ENCODE peak calls at places on chromosomes 3 and 15, in seven cellular contexts. One of them, this sample, is unnamed.

GRCh38 chr15:45185903-45186770 is 1.6 kb downstream of the SHF start:
- DNase-seq in myocyte: peak; percentile 68
- DNase-seq in upper lobe of right lung: no peak
- DNase-seq in foreskin keratinocyte: no peak
- DNase-seq in nephron progenitor cell: no peak
- DNase-seq in A172: no peak
- DNase-seq in SK-N-DZ: no peak
- DNase-seq in this sample: no peak

GRCh38 chr3:52779411-52780297 is 2.3 kb downstream of the ITIH1 start:
- DNase-seq in myocyte: no peak
- DNase-seq in upper lobe of right lung: peak; percentile 45
- DNase-seq in SK-N-DZ: no peak
- DNase-seq in foreskin keratinocyte: no peak
- DNase-seq in nephron progenitor cell: no peak
- DNase-seq in A172: no peak
- DNase-seq in this sample: no peak

GRCh38 chr3:31531465-31531991 is 1.2 kb upstream of the STT3B start:
- DNase-seq in A172: no peak
- DNase-seq in foreskin keratinocyte: no peak
- DNase-seq in nephron progenitor cell: no peak
- DNase-seq in upper lobe of right lung: no peak
- DNase-seq in myocyte: no peak
- DNase-seq in SK-N-DZ: no peak
- DNase-seq in this sample: no peak

GRCh38 chr3:138118863-138119766 is 3.7 kb upstream of the DZIP1L start:
- DNase-seq in A172: peak; percentile 78
- DNase-seq in foreskin keratinocyte: peak; percentile 40
- DNase-seq in myocyte: peak; percentile 81
- DNase-seq in SK-N-DZ: peak; percentile 82
- DNase-seq in nephron progenitor cell: peak; percentile 82
- DNase-seq in upper lobe of right lung: peak; percentile 77
- DNase-seq in this sample: peak; percentile 67

GRCh38 chr15:82159922-82160321 is 102.6 kb downstream of the EFL1 start:
- DNase-seq in upper lobe of right lung: no peak
- DNase-seq in nephron progenitor cell: no peak
- DNase-seq in foreskin keratinocyte: peak; percentile 99
- DNase-seq in A172: peak; percentile 95
- DNase-seq in SK-N-DZ: no peak
- DNase-seq in myocyte: peak; percentile 75
- DNase-seq in this sample: peak; percentile 96

GRCh38 chr3:36713904-36714303 is 50.4 kb downstream of the DCLK3 start:
- DNase-seq in A172: no peak
- DNase-seq in foreskin keratinocyte: no peak
- DNase-seq in upper lobe of right lung: no peak
- DNase-seq in myocyte: no peak
- DNase-seq in nephron progenitor cell: no peak
- DNase-seq in SK-N-DZ: no peak
- DNase-seq in this sample: no peak

GRCh38 chr3:132210476-132211346 is 106.5 kb upstream of the ACP3 start:
- DNase-seq in myocyte: no peak
- DNase-seq in A172: peak; percentile 26
- DNase-seq in upper lobe of right lung: no peak
- DNase-seq in nephron progenitor cell: peak; percentile 38
- DNase-seq in SK-N-DZ: no peak
- DNase-seq in foreskin keratinocyte: no peak
- DNase-seq in this sample: peak; percentile 9

GRCh38 chr3:7793786-7794185 is 707.8 kb upstream of the LMCD1 start:
- DNase-seq in A172: no peak
- DNase-seq in SK-N-DZ: no peak
- DNase-seq in nephron progenitor cell: no peak
- DNase-seq in foreskin keratinocyte: no peak
- DNase-seq in myocyte: no peak
- DNase-seq in upper lobe of right lung: no peak
- DNase-seq in this sample: no peak

GRCh38 chr3:169634618-169635236 is 28.8 kb downstream of the MECOM start:
- DNase-seq in foreskin keratinocyte: no peak
- DNase-seq in nephron progenitor cell: no peak
- DNase-seq in A172: peak; percentile 9
- DNase-seq in myocyte: no peak
- DNase-seq in SK-N-DZ: no peak
- DNase-seq in upper lobe of right lung: peak; percentile 74
- DNase-seq in this sample: no peak

GRCh38 chr3:195820186-195820585 is 8.5 kb upstream of the MUC4 start:
- DNase-seq in upper lobe of right lung: no peak
- DNase-seq in SK-N-DZ: no peak
- DNase-seq in myocyte: no peak
- DNase-seq in A172: no peak
- DNase-seq in foreskin keratinocyte: no peak
- DNase-seq in nephron progenitor cell: no peak
- DNase-seq in this sample: no peak

GRCh38 chr3:69425249-69425648 is 39.4 kb upstream of the FRMD4B start:
- DNase-seq in upper lobe of right lung: no peak
- DNase-seq in A172: peak; percentile 29
- DNase-seq in foreskin keratinocyte: no peak
- DNase-seq in SK-N-DZ: no peak
- DNase-seq in nephron progenitor cell: peak; percentile 34
- DNase-seq in myocyte: peak; percentile 52
- DNase-seq in this sample: peak; percentile 36

GRCh38 chr3:123657578-123657977 is 72.7 kb upstream of the HACD2 start:
- DNase-seq in SK-N-DZ: no peak
- DNase-seq in nephron progenitor cell: no peak
- DNase-seq in foreskin keratinocyte: no peak
- DNase-seq in myocyte: no peak
- DNase-seq in A172: no peak
- DNase-seq in upper lobe of right lung: no peak
- DNase-seq in this sample: no peak

GRCh38 chr3:118559286-118559685 is 475.4 kb downstream of the IGSF11 start:
- DNase-seq in nephron progenitor cell: no peak
- DNase-seq in myocyte: no peak
- DNase-seq in upper lobe of right lung: no peak
- DNase-seq in A172: no peak
- DNase-seq in SK-N-DZ: no peak
- DNase-seq in foreskin keratinocyte: no peak
- DNase-seq in this sample: no peak

GRCh38 chr15:64535460-64536243 is 75.3 kb downstream of the ZNF609 start:
- DNase-seq in A172: no peak
- DNase-seq in nephron progenitor cell: no peak
- DNase-seq in myocyte: no peak
- DNase-seq in SK-N-DZ: no peak
- DNase-seq in upper lobe of right lung: no peak
- DNase-seq in foreskin keratinocyte: no peak
- DNase-seq in this sample: no peak

GRCh38 chr15:71691700-71692417 is 118.5 kb upstream of the NR2E3 start:
- DNase-seq in myocyte: peak; percentile 57
- DNase-seq in A172: peak; percentile 89
- DNase-seq in nephron progenitor cell: no peak
- DNase-seq in SK-N-DZ: no peak
- DNase-seq in foreskin keratinocyte: no peak
- DNase-seq in upper lobe of right lung: no peak
- DNase-seq in this sample: peak; percentile 66

GRCh38 chr3:188164248-188164687 is 10.3 kb downstream of the LPP start:
- DNase-seq in nephron progenitor cell: no peak
- DNase-seq in upper lobe of right lung: no peak
- DNase-seq in myocyte: no peak
- DNase-seq in A172: peak; percentile 14
- DNase-seq in SK-N-DZ: peak; percentile 32
- DNase-seq in foreskin keratinocyte: no peak
- DNase-seq in this sample: no peak

GRCh38 chr3:133835418-133835743 is 29.8 kb downstream of the SRPRB start:
- DNase-seq in SK-N-DZ: no peak
- DNase-seq in A172: no peak
- DNase-seq in foreskin keratinocyte: no peak
- DNase-seq in upper lobe of right lung: peak; percentile 13
- DNase-seq in myocyte: no peak
- DNase-seq in nephron progenitor cell: no peak
- DNase-seq in this sample: no peak

GRCh38 chr3:23874359-23875120 is 42.2 kb downstream of the NKIRAS1 start:
- DNase-seq in A172: no peak
- DNase-seq in myocyte: peak; percentile 31
- DNase-seq in SK-N-DZ: no peak
- DNase-seq in nephron progenitor cell: no peak
- DNase-seq in foreskin keratinocyte: peak; percentile 59
- DNase-seq in upper lobe of right lung: no peak
- DNase-seq in this sample: peak; percentile 23

GRCh38 chr15:42457445-42458442 is 33.2 kb downstream of the ZNF106 start:
- DNase-seq in nephron progenitor cell: peak; percentile 48
- DNase-seq in myocyte: peak; percentile 98
- DNase-seq in upper lobe of right lung: no peak
- DNase-seq in SK-N-DZ: no peak
- DNase-seq in A172: peak; percentile 73
- DNase-seq in foreskin keratinocyte: peak; percentile 16
- DNase-seq in this sample: peak; percentile 97

GRCh38 chr15:51936119-51936478 is 35.5 kb downstream of the LEO1 start:
- DNase-seq in myocyte: no peak
- DNase-seq in foreskin keratinocyte: no peak
- DNase-seq in nephron progenitor cell: no peak
- DNase-seq in A172: no peak
- DNase-seq in upper lobe of right lung: no peak
- DNase-seq in SK-N-DZ: no peak
- DNase-seq in this sample: no peak

GRCh38 chr15:84981711-84982300 is at the start of gene PDE8A:
- DNase-seq in foreskin keratinocyte: no peak
- DNase-seq in A172: no peak
- DNase-seq in upper lobe of right lung: no peak
- DNase-seq in SK-N-DZ: no peak
- DNase-seq in nephron progenitor cell: peak; percentile 53
- DNase-seq in myocyte: peak; percentile 46
- DNase-seq in this sample: peak; percentile 28

GRCh38 chr3:23405081-23405480 is 202.0 kb downstream of the UBE2E2 start:
- DNase-seq in upper lobe of right lung: no peak
- DNase-seq in SK-N-DZ: no peak
- DNase-seq in myocyte: no peak
- DNase-seq in nephron progenitor cell: no peak
- DNase-seq in foreskin keratinocyte: no peak
- DNase-seq in A172: no peak
- DNase-seq in this sample: no peak

GRCh38 chr15:60423540-60423939 is 25.8 kb upstream of the ANXA2 start:
- DNase-seq in SK-N-DZ: no peak
- DNase-seq in foreskin keratinocyte: peak; percentile 82
- DNase-seq in A172: peak; percentile 81
- DNase-seq in nephron progenitor cell: peak; percentile 31
- DNase-seq in upper lobe of right lung: no peak
- DNase-seq in myocyte: peak; percentile 92
- DNase-seq in this sample: peak; percentile 89

GRCh38 chr3:14175383-14176037 is 2.9 kb downstream of the XPC start:
- DNase-seq in A172: peak; percentile 41
- DNase-seq in myocyte: peak; percentile 86
- DNase-seq in nephron progenitor cell: no peak
- DNase-seq in SK-N-DZ: no peak
- DNase-seq in foreskin keratinocyte: no peak
- DNase-seq in upper lobe of right lung: no peak
- DNase-seq in this sample: peak; percentile 28

GRCh38 chr15:74300057-74300620 is 64.0 kb downstream of the CCDC33 start:
- DNase-seq in SK-N-DZ: no peak
- DNase-seq in myocyte: no peak
- DNase-seq in upper lobe of right lung: no peak
- DNase-seq in foreskin keratinocyte: no peak
- DNase-seq in A172: no peak
- DNase-seq in nephron progenitor cell: no peak
- DNase-seq in this sample: no peak

GRCh38 chr15:98651581-98652220 is 3.4 kb downstream of the IGF1R start:
- DNase-seq in nephron progenitor cell: no peak
- DNase-seq in myocyte: no peak
- DNase-seq in upper lobe of right lung: no peak
- DNase-seq in foreskin keratinocyte: no peak
- DNase-seq in SK-N-DZ: no peak
- DNase-seq in A172: no peak
- DNase-seq in this sample: no peak

GRCh38 chr3:8931342-8931741 is 31.9 kb downstream of the RAD18 start:
- DNase-seq in SK-N-DZ: no peak
- DNase-seq in foreskin keratinocyte: no peak
- DNase-seq in upper lobe of right lung: no peak
- DNase-seq in myocyte: no peak
- DNase-seq in A172: peak; percentile 33
- DNase-seq in nephron progenitor cell: no peak
- DNase-seq in this sample: peak; percentile 32

GRCh38 chr3:67655364-67656121 is 1.1 kb upstream of the SUCLG2 start:
- DNase-seq in nephron progenitor cell: no peak
- DNase-seq in A172: no peak
- DNase-seq in SK-N-DZ: no peak
- DNase-seq in myocyte: no peak
- DNase-seq in foreskin keratinocyte: no peak
- DNase-seq in upper lobe of right lung: peak; percentile 64
- DNase-seq in this sample: no peak

GRCh38 chr15:85825719-85826118 is 31.0 kb upstream of the KLHL25 start:
- DNase-seq in upper lobe of right lung: no peak
- DNase-seq in nephron progenitor cell: no peak
- DNase-seq in SK-N-DZ: no peak
- DNase-seq in A172: no peak
- DNase-seq in foreskin keratinocyte: no peak
- DNase-seq in myocyte: peak; percentile 48
- DNase-seq in this sample: peak; percentile 25

GRCh38 chr15:42619641-42620371 is 44.4 kb downstream of the STARD9 start:
- DNase-seq in SK-N-DZ: no peak
- DNase-seq in nephron progenitor cell: no peak
- DNase-seq in myocyte: no peak
- DNase-seq in foreskin keratinocyte: no peak
- DNase-seq in upper lobe of right lung: no peak
- DNase-seq in A172: no peak
- DNase-seq in this sample: no peak

GRCh38 chr3:8283180-8283579 is 218.4 kb upstream of the LMCD1 start:
- DNase-seq in nephron progenitor cell: no peak
- DNase-seq in upper lobe of right lung: no peak
- DNase-seq in foreskin keratinocyte: no peak
- DNase-seq in SK-N-DZ: no peak
- DNase-seq in myocyte: peak; percentile 20
- DNase-seq in A172: no peak
- DNase-seq in this sample: no peak

This sample was measured in LHCN-M2.